ENCODE peak calls at places on chromosome 6, in seven cellular contexts. U is A172; I is GM03348; Q is activated naive CD4-positive, alpha-beta T cell; R is transverse colon; C is activated T-helper 1 cell treated with anti-CD3 and anti-CD28 coated beads, Interleukin-2, amount 50 U/mL, for 16 hours; K is cerebellum. O is an unnamed sample.

GRCh38 chr6:117906905-117907599 is at the start of gene SLC35F1:
- DNase-seq in U (no peak), I (peak; percentile 60), Q (no peak), R (no peak), C (no peak), K (peak; percentile 44), O (peak; percentile 69)

GRCh38 chr6:127366281-127367022 is 23.0 kb upstream of the ECHDC1 start:
- DNase-seq in U (peak; percentile 96), I (peak; percentile 95), Q (no peak), R (no peak), C (no peak), K (no peak), O (no peak)

GRCh38 chr6:39543117-39543516 is 182.1 kb downstream of the KIF6 start:
- DNase-seq in U (no peak), I (peak; percentile 70), Q (no peak), R (peak; percentile 23), C (no peak), K (no peak), O (no peak)

GRCh38 chr6:84866715-84867114 is 102.3 kb upstream of the TBX18 start:
- DNase-seq in U (no peak), I (no peak), Q (no peak), R (no peak), C (no peak), K (no peak), O (no peak)

GRCh38 chr6:149445095-149445466 is 39.7 kb downstream of the ZC3H12D start:
- DNase-seq in U (no peak), I (no peak), Q (no peak), R (no peak), C (no peak), K (no peak), O (no peak)

GRCh38 chr6:137699036-137699683 is 167.9 kb upstream of the TNFAIP3 start:
- DNase-seq in U (no peak), I (peak; percentile 19), Q (no peak), R (no peak), C (no peak), K (no peak), O (peak; percentile 45)

GRCh38 chr6:31090973-31091364 is 21.4 kb downstream of the C6orf15 start:
- DNase-seq in U (no peak), I (no peak), Q (no peak), R (peak; percentile 63), C (no peak), K (no peak), O (no peak)

GRCh38 chr6:32174416-32174815 is 1.5 kb downstream of the AGPAT1 start:
- DNase-seq in U (no peak), I (no peak), Q (no peak), R (no peak), C (no peak), K (no peak), O (no peak)

GRCh38 chr6:22906091-22906549 is 336.8 kb downstream of the HDGFL1 start:
- DNase-seq in U (peak; percentile 46), I (peak; percentile 66), Q (no peak), R (no peak), C (no peak), K (no peak), O (no peak)

O was measured in Ammon's horn.